ENCODE peak calls at places on chromosomes 6 and 20, in ten cellular contexts. F is pancreas; P is CD4-positive, alpha-beta memory T cell; J is heart right ventricle; H is GM06990; X is epithelial cell of proximal tubule; G is lung; V is upper lobe of right lung; C is tibial artery; L is brain microvascular endothelial cell. B is an unnamed sample.

GRCh38 chr20:31566658-31567379 is 38.3 kb upstream of the ID1 start:
- DNase-seq in C (no peak), P (no peak), F (peak; percentile 69), H (no peak), J (no peak), X (no peak), G (no peak), V (no peak), L (no peak), B (no peak)

GRCh38 chr6:147903321-147903720 is 394.8 kb downstream of the SAMD5 start:
- DNase-seq in C (no peak), X (no peak), G (no peak), L (no peak), J (no peak), H (no peak), P (no peak), V (no peak), F (no peak), B (no peak)

GRCh38 chr6:73704260-73704659 is 8.3 kb downstream of the CD109 start:
- DNase-seq in P (no peak), L (peak; percentile 95), C (no peak), H (no peak), F (no peak), X (peak; percentile 73), G (no peak), J (no peak), V (no peak), B (peak; percentile 73)

GRCh38 chr6:129175066-129175465 is 292.1 kb downstream of the LAMA2 start:
- DNase-seq in C (no peak), X (no peak), G (no peak), F (no peak), L (no peak), P (no peak), V (no peak), J (no peak), H (no peak), B (no peak)

GRCh38 chr20:19889011-19889953 is 127.9 kb upstream of the NAA20 start:
- DNase-seq in V (no peak), C (peak; percentile 77), X (peak; percentile 60), P (no peak), G (no peak), J (peak; percentile 66), H (no peak), F (peak; percentile 57), L (peak; percentile 63), B (peak; percentile 87)

GRCh38 chr20:16397053-16397452 is 176.2 kb downstream of the KIF16B start:
- DNase-seq in J (peak; percentile 63), X (no peak), C (peak; percentile 87), G (peak; percentile 46), F (no peak), P (no peak), L (no peak), V (no peak), H (no peak), B (peak; percentile 85)

GRCh38 chr6:169215201-169215661 is 38.4 kb downstream of the THBS2 start:
- DNase-seq in V (no peak), X (no peak), F (no peak), H (no peak), P (no peak), J (no peak), C (no peak), L (no peak), G (peak; percentile 25), B (peak; percentile 45)

GRCh38 chr20:32600681-32601237 is 15.6 kb upstream of the NOL4L start:
- DNase-seq in J (no peak), V (no peak), G (no peak), L (no peak), X (no peak), P (no peak), H (no peak), C (no peak), F (no peak), B (no peak)

DNA sequence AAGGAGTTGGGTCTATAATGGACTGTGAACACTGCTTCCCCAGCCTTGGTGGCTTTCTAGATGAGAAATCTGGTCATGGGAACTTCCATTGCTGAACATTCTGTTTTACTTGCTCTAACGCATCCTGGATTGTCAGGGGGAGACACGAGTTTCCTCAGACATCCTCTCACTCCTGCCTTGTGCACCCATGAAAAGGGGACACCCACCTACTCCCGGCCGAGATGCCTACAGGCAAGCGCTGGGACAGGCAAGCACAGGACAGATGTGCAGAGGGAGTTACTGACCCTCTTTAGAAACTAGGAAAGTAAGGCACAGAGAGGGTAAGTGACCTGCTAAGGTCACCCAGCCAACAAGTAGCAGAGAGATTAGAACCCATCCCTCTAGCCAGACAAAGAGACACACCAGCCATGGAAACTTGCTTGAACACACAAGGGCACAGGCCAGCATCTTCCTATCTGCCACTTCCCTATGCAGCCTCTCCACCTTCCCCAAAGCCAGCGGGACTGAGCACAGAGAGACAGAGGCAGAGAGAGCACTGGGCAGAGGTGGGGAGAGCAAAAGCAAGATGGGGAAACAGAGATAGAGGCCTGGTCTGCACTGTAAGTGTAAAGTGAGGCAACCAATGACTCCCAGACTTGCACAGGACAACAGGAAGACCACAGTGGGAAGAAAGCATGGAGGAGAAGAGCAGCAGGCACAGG is 845 bp upstream of the SFTA2 start:
- DNase-seq in P (no peak), J (no peak), F (no peak), X (no peak), L (no peak), V (no peak), H (no peak), C (no peak), G (no peak), B (no peak)
- H3K4me3 ChIP-seq in P (no peak overlapping the region), J (no peak overlapping the region), F (no peak overlapping the region), X (no peak overlapping the region), L (no peak overlapping the region), V (no peak overlapping the region), H (no peak overlapping the region), C (no peak overlapping the region), G (no peak overlapping the region), B (no peak overlapping the region)

GRCh38 chr20:46712056-46712636 is 2.7 kb downstream of the SLC2A10 start:
- DNase-seq in L (no peak), X (no peak), J (no peak), V (no peak), G (no peak), F (no peak), P (no peak), C (no peak), H (no peak), B (no peak)

GRCh38 chr20:46709055-46709458 is 392 bp upstream of the SLC2A10 start:
- DNase-seq in L (no peak), P (no peak), X (no peak), F (no peak), G (no peak), H (no peak), C (no peak), V (no peak), J (no peak), B (no peak)

GRCh38 chr20:46708172-46708860 is 1.1 kb upstream of the SLC2A10 start:
- DNase-seq in J (no peak), F (peak; percentile 70), C (no peak), H (no peak), L (no peak), G (no peak), X (no peak), V (no peak), P (no peak), B (no peak)

GRCh38 chr20:46709459-46710148 is at the start of gene SLC2A10:
- DNase-seq in P (no peak), F (peak; percentile 90), C (peak; percentile 80), H (no peak), J (peak; percentile 72), X (no peak), G (peak; percentile 46), V (peak; percentile 87), L (peak; percentile 41), B (peak; percentile 61)

GRCh38 chr20:46710149-46710913 is 882 bp downstream of the SLC2A10 start:
- DNase-seq in X (no peak), F (no peak), J (no peak), V (no peak), G (no peak), C (no peak), H (no peak), L (no peak), P (no peak), B (no peak)
- H3K4me3 ChIP-seq in X (peak overlapping the region; percentile 67), F (peak overlapping the region; percentile 49), J (peak overlapping the region; percentile 80), V (peak overlapping the region; percentile 73), G (peak overlapping the region; percentile 64), C (peak overlapping the region; percentile 66), H (no peak overlapping the region), L (peak overlapping the region; percentile 74), P (no peak overlapping the region), B (peak overlapping the region; percentile 69)

DNA sequence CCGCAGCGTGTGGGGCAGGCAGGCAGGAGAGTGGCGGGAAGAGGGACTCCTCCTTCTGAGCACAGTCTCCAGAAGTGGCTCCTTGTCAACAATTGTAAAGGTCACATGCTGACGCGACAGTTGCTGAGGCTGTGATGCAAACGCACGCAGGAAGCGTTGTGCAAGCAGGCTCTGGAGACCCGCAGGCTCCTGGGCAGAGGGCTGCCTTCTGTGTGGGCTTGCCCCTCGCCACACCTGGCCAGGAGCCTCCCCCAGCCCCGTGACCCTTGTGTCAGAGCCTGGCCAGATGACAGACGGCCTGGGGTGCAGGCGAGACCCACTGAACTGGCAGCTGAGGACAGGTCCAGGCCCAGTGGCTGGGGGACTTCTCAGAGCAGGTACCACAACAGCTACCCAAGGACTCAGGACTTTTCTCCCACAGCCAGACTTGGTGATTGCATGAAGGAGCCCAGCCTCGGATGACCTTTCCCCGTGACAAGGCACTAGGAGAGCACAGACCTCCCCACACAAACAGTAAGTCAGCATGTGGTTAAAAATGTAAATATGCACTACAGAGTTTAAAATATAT is 222.2 kb upstream of the RREB1 start:
- DNase-seq in X (no peak), J (peak; percentile 62), H (no peak), C (peak; percentile 75), P (no peak), F (no peak), G (peak; percentile 66), V (peak; percentile 90), L (no peak), B (no peak)
- H3K4me3 ChIP-seq in X (no peak overlapping the region), J (no peak overlapping the region), H (no peak overlapping the region), C (no peak overlapping the region), P (no peak overlapping the region), F (no peak overlapping the region), G (no peak overlapping the region), V (no peak overlapping the region), L (no peak overlapping the region), B (no peak overlapping the region)

DNA sequence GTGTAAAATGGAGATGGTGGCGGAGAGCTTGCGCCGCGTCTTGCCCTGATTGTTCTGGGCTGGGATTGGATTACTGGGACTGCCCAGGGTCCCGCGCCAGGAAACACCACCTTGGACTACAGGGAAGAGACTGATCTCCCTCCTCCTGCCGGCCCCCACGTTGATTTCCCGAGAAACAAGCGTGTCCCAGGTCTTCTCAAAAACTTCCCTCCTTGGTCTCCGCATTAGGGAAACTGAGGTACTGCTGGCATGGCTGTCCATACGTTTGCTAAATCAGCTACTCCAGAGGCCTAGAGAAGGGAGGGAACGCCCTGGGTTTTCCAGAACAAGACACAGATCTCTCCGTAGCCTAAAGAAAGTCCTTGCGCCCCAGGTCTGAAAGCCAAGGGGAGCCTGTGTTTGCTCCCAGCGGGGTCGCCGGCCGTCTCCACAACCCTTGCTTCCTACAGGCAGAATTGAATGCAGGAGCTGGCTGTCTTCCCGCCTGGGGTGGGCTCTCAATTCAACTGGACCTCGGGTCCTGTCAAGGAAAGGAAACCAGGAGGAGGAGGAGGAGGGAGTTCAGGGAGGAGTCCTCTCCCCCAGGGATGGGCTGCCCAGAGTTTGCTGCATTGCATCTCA is 29.3 kb downstream of the TFAP2A start:
- DNase-seq in L (no peak), G (no peak), V (no peak), H (no peak), C (no peak), X (no peak), P (no peak), F (no peak), J (no peak), B (no peak)
- H3K4me3 ChIP-seq in L (no peak overlapping the region), G (no peak overlapping the region), V (no peak overlapping the region), H (no peak overlapping the region), C (no peak overlapping the region), X (no peak overlapping the region), P (no peak overlapping the region), F (no peak overlapping the region), J (no peak overlapping the region), B (no peak overlapping the region)

GRCh38 chr6:133369755-133370154 is 128.6 kb downstream of the EYA4 start:
- DNase-seq in H (no peak), X (no peak), L (no peak), C (no peak), P (no peak), V (no peak), J (no peak), G (no peak), F (no peak), B (no peak)
- H3K4me3 ChIP-seq in H (no peak overlapping the region), X (no peak overlapping the region), L (no peak overlapping the region), C (no peak overlapping the region), P (no peak overlapping the region), V (no peak overlapping the region), J (no peak overlapping the region), G (no peak overlapping the region), F (no peak overlapping the region), B (no peak overlapping the region)